ENCODE peak calls at places on chromosomes 16 and 17, in nine cellular contexts. F is heart left ventricle, Y is uterus, J is transverse colon, T is body of pancreas, M is right lobe of liver, A is ovary, O is IMR-90, E is Peyer's patch. S is an unnamed sample. For H3K27me3 and H3K36me3, the result is how much of the 10 kb centered on the place peaks cover.

GRCh38 chr16:82011199-82011641 is at the start of gene SDR42E1:
- DNase-seq in E (peak), F (no peak), A (no peak), M (peak), J (peak), Y (peak), O (no peak), T (peak), S (no peak)

GRCh38 chr16:301235-301634 is 18.3 kb downstream of the PDIA2 start:
- DNase-seq in Y (no peak), M (no peak), O (no peak), J (no peak), E (no peak), T (no peak), F (no peak), A (no peak), S (no peak)

GRCh38 chr16:75250089-75250808 is 1.2 kb downstream of the BCAR1 start:
- DNase-seq in O (no peak), E (no peak), T (peak), F (no peak), A (no peak), Y (no peak), J (peak), M (peak), S (peak)

GRCh38 chr16:12067714-12068401 is 91.3 kb downstream of the SNX29 start:
- DNase-seq in M (no peak), T (peak), E (peak), O (peak), A (peak), J (peak), F (peak), Y (no peak), S (peak)

GRCh38 chr17:64080174-64080618 is 49.7 kb downstream of the ERN1 start:
- DNase-seq in M (no peak), O (no peak), J (no peak), A (no peak), E (no peak), Y (no peak), T (no peak), F (no peak), S (no peak)

GRCh38 chr16:83928341-83929055 is 24.5 kb upstream of the OSGIN1 start:
- DNase-seq in A (no peak), F (no peak), J (no peak), Y (no peak), O (peak), E (no peak), M (no peak), T (no peak), S (no peak)

GRCh38 chr17:35129154-35129972 is 7.9 kb downstream of the FNDC8 start:
- DNase-seq in Y (no peak), T (no peak), F (no peak), J (no peak), M (no peak), E (no peak), A (no peak), O (peak), S (no peak)

GRCh38 chr17:34414338-34414737 is 51.3 kb upstream of the CCL1 start:
- DNase-seq in A (no peak), J (no peak), Y (no peak), T (no peak), M (no peak), F (no peak), O (no peak), E (no peak), S (no peak)

GRCh38 chr16:66714659-66715307 is 18.2 kb upstream of the CMTM4 start:
- DNase-seq in E (no peak), F (no peak), M (no peak), Y (no peak), O (no peak), A (no peak), T (no peak), J (peak), S (no peak)

GRCh38 chr17:19753049-19753444 is 4.9 kb upstream of the ALDH3A1 start:
- DNase-seq in F (peak), A (no peak), J (peak), T (no peak), Y (peak), E (no peak), O (peak), M (peak), S (peak)

GRCh38 chr16:680967-681745 is 946 bp downstream of the STUB1 start:
- DNase-seq in T (peak), F (no peak), M (peak), Y (no peak), E (no peak), A (peak), O (peak), J (peak), S (peak)

GRCh38 chr16:89171216-89172170 is at the start of gene CDH15:
- DNase-seq in J (peak), E (peak), F (peak), O (peak), T (peak), A (peak), Y (peak), M (peak), S (peak)

GRCh38 chr17:77373298-77374169 is 232.8 kb downstream of the SEC14L1 start:
- DNase-seq in J (peak), Y (peak), F (peak), T (peak), A (peak), O (no peak), E (peak), M (peak), S (no peak)

GRCh38 chr17:72424505-72425117 is 303.8 kb downstream of the SOX9 start:
- DNase-seq in F (no peak), M (no peak), Y (no peak), E (no peak), O (no peak), T (no peak), A (no peak), J (no peak), S (no peak)

DNA sequence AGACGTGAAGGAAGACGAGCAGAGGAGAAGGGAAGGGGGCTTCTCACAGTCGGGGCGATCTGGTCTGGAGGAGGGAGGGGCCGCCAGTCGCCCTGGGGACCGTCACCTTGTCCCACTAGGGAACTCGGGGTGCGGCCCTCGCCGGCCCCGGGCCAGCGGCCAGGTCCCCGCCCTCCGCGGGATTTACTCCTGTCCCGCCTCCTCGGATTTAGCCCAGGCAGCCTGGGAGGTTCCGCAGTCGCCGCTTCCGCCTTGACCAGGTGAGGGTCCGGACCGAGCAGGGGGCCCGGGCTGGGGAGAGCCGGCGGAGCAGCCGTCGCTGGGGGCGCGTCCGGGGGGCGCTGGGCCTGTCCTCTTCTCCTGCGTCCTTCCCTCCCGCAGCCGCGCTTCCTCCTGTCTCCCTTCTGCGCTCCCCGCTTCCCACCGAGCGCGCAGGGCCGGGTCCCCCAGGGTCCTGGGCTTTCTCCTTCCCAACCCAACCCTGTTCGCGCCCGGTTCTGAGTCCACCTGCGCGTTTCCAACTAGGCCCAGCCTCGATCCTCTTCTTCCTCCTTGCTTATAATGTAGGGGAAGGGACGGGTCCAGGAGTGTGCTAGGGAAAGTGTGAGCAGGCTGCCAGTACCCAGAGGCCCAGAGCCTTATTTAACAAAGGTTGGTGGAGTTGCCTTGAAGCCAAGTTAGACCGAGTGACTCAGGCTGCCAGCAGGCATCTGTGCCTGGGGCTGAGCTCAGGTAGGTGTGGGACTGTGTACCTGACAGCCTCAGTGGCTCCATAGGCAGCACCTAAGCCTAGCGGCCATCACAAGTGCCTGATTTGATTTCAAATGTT is at the start of gene TNK1:
- DNase-seq in A (peak), T (peak), Y (peak), E (no peak), F (peak), M (peak), J (peak), O (no peak), S (no peak)
- TF ChIP-seq POLR2A in A (peak), T (peak), Y (no peak), E (peak), F (peak), M (peak), J (peak), O (no peak), S (peak)

GRCh38 chr17:75722076-75722475 is 817 bp downstream of the ITGB4 start:
- DNase-seq in F (no peak), E (no peak), A (no peak), Y (no peak), O (no peak), J (peak), T (no peak), M (no peak), S (no peak)
- H3K27me3 ChIP-seq in F (under half), E (under half), A (under half), Y (under half), O (half or more), J (under half), T (under half), M (under half), S (under half)

DNA sequence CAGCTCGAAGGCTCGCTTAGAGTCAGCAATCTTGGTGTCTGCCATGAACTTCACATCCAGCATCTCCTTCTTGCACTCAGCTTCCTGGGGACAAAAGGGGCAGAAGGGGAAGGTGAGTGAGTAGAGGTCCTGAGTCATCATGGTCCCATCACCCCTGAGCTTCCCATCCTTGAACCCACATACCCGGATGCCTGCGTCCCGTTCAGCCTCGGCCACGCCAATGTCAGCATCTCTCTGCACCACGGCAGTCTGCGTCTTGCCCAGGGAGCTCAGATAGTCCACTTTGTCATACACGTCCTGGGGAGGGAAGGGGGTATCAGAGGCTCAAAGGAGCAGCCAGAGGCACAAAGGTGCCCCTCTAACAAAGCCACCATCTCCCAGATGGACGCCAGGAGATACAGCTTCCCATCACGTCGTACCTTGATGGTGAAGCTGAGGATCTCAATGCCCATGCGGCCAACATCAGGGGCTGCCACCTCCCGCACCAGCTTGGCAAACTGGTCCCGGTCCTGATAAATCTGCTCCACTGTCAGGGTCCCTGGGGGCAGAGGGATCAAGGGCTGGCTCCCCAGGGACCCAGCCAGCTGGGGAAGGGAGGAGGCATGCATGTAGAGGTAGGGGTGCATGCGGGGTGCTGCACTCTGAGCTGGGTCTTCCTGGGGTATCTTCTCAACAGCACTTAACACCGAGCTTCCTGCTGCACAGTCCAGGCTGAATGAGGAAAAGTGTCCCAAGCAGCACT is 15.2 kb downstream of the FLOT2 start:
- DNase-seq in Y (no peak), J (no peak), M (no peak), O (no peak), E (no peak), F (no peak), T (no peak), A (no peak), S (no peak)
- H3K36me3 ChIP-seq in Y (under half), J (under half), M (half or more), O (half or more), E (half or more), F (under half), T (under half), A (under half), S (under half)

DNA sequence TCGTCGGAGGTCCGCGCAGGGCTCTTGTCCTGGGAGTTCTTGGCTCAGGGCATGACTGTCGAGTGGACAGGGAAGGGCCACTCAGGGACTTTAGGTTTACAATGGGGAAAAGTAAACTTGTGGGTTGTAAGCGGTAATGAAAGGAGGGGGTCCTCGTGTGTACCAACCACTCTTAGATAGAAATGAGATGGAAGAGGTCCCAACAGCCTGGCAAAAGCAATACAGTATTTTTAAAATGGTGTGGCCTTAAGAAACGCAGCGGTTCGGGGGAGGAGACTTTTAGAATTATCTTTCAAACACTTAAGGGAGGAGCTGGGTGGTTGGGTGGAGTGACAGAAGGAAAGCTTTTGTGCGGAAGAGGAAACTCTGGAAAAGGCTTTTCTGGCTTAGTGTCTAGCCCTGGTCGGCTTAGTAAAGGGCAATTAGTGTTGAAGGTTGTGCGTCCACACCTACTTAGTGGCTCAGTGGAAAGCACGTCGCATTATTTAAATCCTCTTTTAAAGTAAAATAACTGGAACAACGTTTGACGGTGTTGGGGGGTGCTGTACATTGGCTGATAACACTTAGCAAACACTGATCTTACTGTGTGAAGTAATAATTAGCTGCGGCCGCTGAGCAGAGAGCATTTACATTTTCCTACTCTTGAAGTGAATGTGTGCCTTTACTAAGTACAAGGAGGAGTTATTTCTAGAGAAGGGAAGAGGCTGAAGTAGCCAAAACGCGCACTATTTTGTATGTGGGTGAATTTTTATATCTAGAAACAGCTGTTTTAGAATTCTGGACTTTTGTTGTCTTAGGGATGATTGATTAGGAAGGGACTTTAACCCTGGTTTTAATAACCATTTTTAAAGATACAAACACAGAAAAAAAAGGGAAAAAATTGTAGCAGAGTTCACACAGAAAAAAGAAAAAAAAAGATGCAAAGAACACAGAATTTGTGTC is 1.0 kb downstream of the WSB1 start:
- DNase-seq in Y (peak), J (peak), E (peak), O (peak), T (peak), A (peak), F (peak), M (no peak), S (peak)
- TF ChIP-seq POLR2A in Y (no peak), J (peak), E (peak), O (peak), T (no peak), A (peak), F (peak), M (peak), S (peak)

GRCh38 chr17:78674156-78674555 is 97.0 kb upstream of the DNAH17 start:
- DNase-seq in A (no peak), M (no peak), T (no peak), O (no peak), F (no peak), E (no peak), J (no peak), Y (no peak), S (no peak)

GRCh38 chr17:78671607-78672404 is 94.6 kb upstream of the DNAH17 start:
- DNase-seq in F (no peak), A (no peak), Y (no peak), T (no peak), M (peak), J (no peak), E (no peak), O (peak), S (no peak)

GRCh38 chr17:78673395-78673794 is 96.2 kb upstream of the DNAH17 start:
- DNase-seq in E (no peak), O (no peak), T (no peak), M (peak), J (no peak), A (no peak), Y (no peak), F (no peak), S (no peak)

GRCh38 chr17:78674595-78675315 is 97.6 kb upstream of the DNAH17 start:
- DNase-seq in M (no peak), J (no peak), F (no peak), Y (no peak), T (peak), A (no peak), E (no peak), O (no peak), S (peak)

GRCh38 chr17:78672880-78673371 is 95.7 kb upstream of the DNAH17 start:
- DNase-seq in A (no peak), M (peak), F (no peak), J (no peak), O (no peak), E (no peak), Y (no peak), T (no peak), S (peak)
- H3K27me3 ChIP-seq in A (under half), M (under half), F (under half), J (under half), O (under half), E (under half), Y (under half), T (under half), S (under half)

GRCh38 chr17:59842901-59843652 is 49.7 kb downstream of the TUBD1 start:
- DNase-seq in F (no peak), M (no peak), A (peak), Y (peak), E (no peak), O (peak), T (peak), J (peak), S (no peak)
- H3K36me3 ChIP-seq in F (under half), M (under half), A (under half), Y (under half), E (under half), O (under half), T (under half), J (under half), S (under half)

GRCh38 chr17:12993631-12994030 is 24.2 kb downstream of the ELAC2 start:
- DNase-seq in O (no peak), T (no peak), M (no peak), F (no peak), Y (no peak), A (no peak), J (no peak), E (no peak), S (no peak)
- TF ChIP-seq POLR2A in O (no peak), T (no peak), M (no peak), F (no peak), Y (no peak), A (no peak), J (no peak), E (no peak), S (no peak)